ENCODE peak calls at places on chromosomes 3 and 15, in five cellular contexts. C is GM19239, T is NCI-H2171 treated with DMSO at 0.1 percent for 48 hours, A is RPMI8226, P is GM23248. M is an unnamed sample.

GRCh38 chr15:78906310-78906608 is 33.6 kb downstream of the MORF4L1 start:
- DNase-seq in A (no peak), T (no peak), C (no peak), P (peak), M (no peak)

GRCh38 chr3:160374472-160374871 is 24.6 kb downstream of the IFT80 start:
- DNase-seq in A (no peak), T (no peak), C (no peak), P (peak), M (no peak)

GRCh38 chr15:55795031-55795430 is 52.1 kb upstream of the PRTG start:
- DNase-seq in P (no peak), C (no peak), A (no peak), T (no peak), M (no peak)

GRCh38 chr15:74053941-74054529 is 28.3 kb downstream of the GOLGA6A start:
- DNase-seq in A (peak), T (peak), P (peak), C (peak), M (peak)

GRCh38 chr15:32704343-32705076 is 13.3 kb upstream of the GREM1 start:
- DNase-seq in T (no peak), A (no peak), C (no peak), P (peak), M (no peak)

GRCh38 chr15:43230640-43231115 is 9.9 kb upstream of the EPB42 start:
- DNase-seq in P (peak), A (no peak), C (no peak), T (no peak), M (no peak)

GRCh38 chr15:32872606-32873291 is 154.9 kb downstream of the GREM1 start:
- DNase-seq in C (no peak), P (peak), T (no peak), A (no peak), M (peak)

GRCh38 chr3:34419801-34420200 is 621.4 kb downstream of the PDCD6IP start:
- DNase-seq in T (no peak), C (no peak), A (peak), P (peak), M (peak)